ENCODE peak calls at places on chromosomes 1 and 21, in nine cellular contexts. One of them, this sample, is unnamed.

GRCh38 chr1:3403388-3404179 is 50.9 kb upstream of the ARHGEF16 start:
- DNase-seq in Daoy: peak; percentile 27
- DNase-seq in lung microvascular endothelial cell: no peak
- DNase-seq in RPMI7951: no peak
- DNase-seq in stromal cell of bone marrow: no peak
- DNase-seq in mesendoderm: peak; percentile 58
- DNase-seq in RCC 7860: no peak
- DNase-seq in effector memory CD8-positive, alpha-beta T cell: no peak
- DNase-seq in HepG2: peak; percentile 11
- DNase-seq in this sample: peak; percentile 60

GRCh38 chr1:159141584-159142518 is 29.6 kb upstream of the CADM3 start:
- DNase-seq in mesendoderm: peak; percentile 31
- DNase-seq in lung microvascular endothelial cell: no peak
- DNase-seq in RCC 7860: peak; percentile 38
- DNase-seq in Daoy: peak; percentile 82
- DNase-seq in RPMI7951: peak; percentile 67
- DNase-seq in stromal cell of bone marrow: peak; percentile 6
- DNase-seq in effector memory CD8-positive, alpha-beta T cell: no peak
- DNase-seq in HepG2: no peak
- DNase-seq in this sample: peak; percentile 5

GRCh38 chr1:44696789-44697188 is 22.3 kb downstream of the ARMH1 start:
- DNase-seq in lung microvascular endothelial cell: no peak
- DNase-seq in mesendoderm: no peak
- DNase-seq in RCC 7860: no peak
- DNase-seq in stromal cell of bone marrow: no peak
- DNase-seq in Daoy: no peak
- DNase-seq in RPMI7951: no peak
- DNase-seq in effector memory CD8-positive, alpha-beta T cell: peak; percentile 28
- DNase-seq in HepG2: no peak
- DNase-seq in this sample: no peak

GRCh38 chr1:65514083-65514482 is 93.6 kb downstream of the LEPR start:
- DNase-seq in stromal cell of bone marrow: peak; percentile 81
- DNase-seq in HepG2: peak; percentile 18
- DNase-seq in lung microvascular endothelial cell: no peak
- DNase-seq in mesendoderm: no peak
- DNase-seq in RCC 7860: no peak
- DNase-seq in Daoy: no peak
- DNase-seq in effector memory CD8-positive, alpha-beta T cell: no peak
- DNase-seq in RPMI7951: no peak
- DNase-seq in this sample: no peak

GRCh38 chr1:54096491-54097235 is 43.3 kb downstream of the TCEANC2 start:
- DNase-seq in lung microvascular endothelial cell: no peak
- DNase-seq in effector memory CD8-positive, alpha-beta T cell: no peak
- DNase-seq in stromal cell of bone marrow: no peak
- DNase-seq in RCC 7860: no peak
- DNase-seq in HepG2: no peak
- DNase-seq in RPMI7951: no peak
- DNase-seq in mesendoderm: peak; percentile 83
- DNase-seq in Daoy: no peak
- DNase-seq in this sample: no peak

GRCh38 chr1:60345621-60346020 is 272.1 kb upstream of the C1orf87 start:
- DNase-seq in RCC 7860: no peak
- DNase-seq in HepG2: no peak
- DNase-seq in lung microvascular endothelial cell: no peak
- DNase-seq in Daoy: no peak
- DNase-seq in mesendoderm: no peak
- DNase-seq in RPMI7951: no peak
- DNase-seq in stromal cell of bone marrow: peak; percentile 16
- DNase-seq in effector memory CD8-positive, alpha-beta T cell: no peak
- DNase-seq in this sample: no peak

GRCh38 chr1:2302292-2302925 is 74.3 kb downstream of the SKI start:
- DNase-seq in Daoy: no peak
- DNase-seq in stromal cell of bone marrow: no peak
- DNase-seq in RCC 7860: no peak
- DNase-seq in HepG2: no peak
- DNase-seq in effector memory CD8-positive, alpha-beta T cell: no peak
- DNase-seq in mesendoderm: no peak
- DNase-seq in lung microvascular endothelial cell: no peak
- DNase-seq in RPMI7951: no peak
- DNase-seq in this sample: no peak

GRCh38 chr21:45460011-45460565 is 55.1 kb downstream of the COL18A1 start:
- DNase-seq in RPMI7951: no peak
- DNase-seq in Daoy: no peak
- DNase-seq in RCC 7860: no peak
- DNase-seq in stromal cell of bone marrow: no peak
- DNase-seq in mesendoderm: no peak
- DNase-seq in effector memory CD8-positive, alpha-beta T cell: no peak
- DNase-seq in HepG2: no peak
- DNase-seq in lung microvascular endothelial cell: no peak
- DNase-seq in this sample: no peak

GRCh38 chr21:26708223-26708800 is 135.2 kb upstream of the CYYR1 start:
- DNase-seq in HepG2: no peak
- DNase-seq in Daoy: no peak
- DNase-seq in effector memory CD8-positive, alpha-beta T cell: no peak
- DNase-seq in RPMI7951: no peak
- DNase-seq in mesendoderm: no peak
- DNase-seq in lung microvascular endothelial cell: no peak
- DNase-seq in RCC 7860: no peak
- DNase-seq in stromal cell of bone marrow: no peak
- DNase-seq in this sample: no peak

GRCh38 chr1:159071970-159072582 is 4.5 kb downstream of the AIM2 start:
- DNase-seq in stromal cell of bone marrow: peak; percentile 54
- DNase-seq in lung microvascular endothelial cell: peak; percentile 84
- DNase-seq in HepG2: peak; percentile 38
- DNase-seq in mesendoderm: peak; percentile 72
- DNase-seq in effector memory CD8-positive, alpha-beta T cell: no peak
- DNase-seq in Daoy: peak; percentile 46
- DNase-seq in RCC 7860: peak; percentile 49
- DNase-seq in RPMI7951: peak; percentile 68
- DNase-seq in this sample: no peak

GRCh38 chr1:214902636-214903320 is 179.8 kb upstream of the KCNK2 start:
- DNase-seq in Daoy: peak; percentile 46
- DNase-seq in stromal cell of bone marrow: no peak
- DNase-seq in effector memory CD8-positive, alpha-beta T cell: no peak
- DNase-seq in mesendoderm: no peak
- DNase-seq in RCC 7860: peak; percentile 33
- DNase-seq in RPMI7951: peak; percentile 61
- DNase-seq in lung microvascular endothelial cell: no peak
- DNase-seq in HepG2: no peak
- DNase-seq in this sample: no peak